ENCODE peak calls at places on chromosomes 16 and 17, in seven cellular contexts. H, P, X, J, D, Y and G are unnamed samples.

GRCh38 chr16:67161595-67162058 is 1.9 kb downstream of the FBXL8 start:
- DNase-seq in H (no peak), J (no peak), X (peak; percentile 78), D (no peak), P (peak; percentile 41), Y (no peak), G (peak; percentile 75)

GRCh38 chr16:69243479-69243878 is 56.5 kb downstream of the SNTB2 start:
- DNase-seq in H (no peak), J (no peak), X (no peak), Y (no peak), P (no peak), D (no peak), G (no peak)

GRCh38 chr17:2173005-2173404 is 118.1 kb downstream of the HIC1 start:
- DNase-seq in H (no peak), Y (no peak), P (no peak), X (no peak), J (peak; percentile 36), D (no peak), G (no peak)

GRCh38 chr17:52158450-52159042 is at the start of gene CA10:
- DNase-seq in Y (no peak), J (no peak), X (peak; percentile 75), H (no peak), D (no peak), P (no peak), G (no peak)

GRCh38 chr17:20235747-20236146 is 226.6 kb downstream of the SPECC1 start:
- DNase-seq in X (no peak), D (no peak), H (no peak), P (no peak), J (no peak), Y (no peak), G (no peak)

GRCh38 chr17:56136316-56136715 is 17.0 kb upstream of the ANKFN1 start:
- DNase-seq in H (no peak), J (no peak), X (no peak), D (no peak), P (no peak), Y (no peak), G (no peak)

GRCh38 chr16:47713225-47713595 is 252.1 kb downstream of the PHKB start:
- DNase-seq in D (no peak), H (no peak), X (no peak), P (peak; percentile 83), J (peak; percentile 60), Y (peak; percentile 71), G (no peak)

GRCh38 chr16:87174061-87174460 is 143.1 kb downstream of the C16orf95 start:
- DNase-seq in X (no peak), H (no peak), Y (no peak), J (no peak), P (no peak), D (no peak), G (no peak)

GRCh38 chr16:1993731-1994131 is 4.0 kb downstream of the SYNGR3 start:
- DNase-seq in Y (no peak), X (peak; percentile 86), P (peak; percentile 79), D (peak; percentile 46), H (no peak), J (no peak), G (no peak)

GRCh38 chr17:83133302-83134121 is 54.1 kb downstream of the METRNL start:
- DNase-seq in H (peak; percentile 1), Y (no peak), X (peak; percentile 46), P (peak; percentile 52), J (no peak), D (peak; percentile 28), G (peak; percentile 64)

DNA sequence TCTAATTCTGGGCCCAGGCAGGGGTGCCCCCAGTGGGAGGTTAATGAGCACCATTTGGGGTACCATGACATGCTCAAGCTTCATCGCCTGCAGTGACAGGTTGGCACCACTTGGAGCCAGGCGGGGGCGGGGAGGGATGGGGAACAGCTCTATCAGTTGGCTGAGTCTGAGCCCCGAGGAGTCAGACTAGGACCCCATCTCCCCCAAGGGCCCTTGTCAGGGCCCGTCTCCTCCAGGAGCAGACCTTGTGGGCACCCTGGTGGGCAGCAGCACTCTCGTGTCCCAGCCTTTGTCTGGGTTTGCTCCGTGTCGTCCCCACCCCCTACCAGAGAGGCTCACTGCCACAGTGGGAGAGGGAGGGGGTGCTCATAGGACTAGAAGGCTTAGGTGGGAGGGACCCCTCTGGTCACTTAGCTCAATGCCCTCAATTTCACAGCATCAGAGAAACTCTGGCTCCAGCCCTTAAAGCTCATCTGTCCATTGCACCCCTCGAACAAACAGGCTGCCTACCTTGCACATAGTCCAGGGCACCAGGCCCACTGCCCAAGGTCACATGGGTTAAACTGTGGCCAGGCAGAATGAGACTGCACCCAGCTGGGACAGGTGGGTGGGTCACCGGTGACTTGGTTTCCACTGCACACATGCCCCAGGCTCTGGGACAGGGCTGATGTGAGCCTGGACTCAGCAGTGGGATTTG is 4.1 kb downstream of the PPP1R9B start:
- DNase-seq in Y (no peak), H (no peak), D (no peak), P (no peak), J (no peak), X (no peak), G (no peak)
- TF ChIP-seq CTCF in Y (peak; percentile 35), H (no peak), D (no peak), P (peak; percentile 14), J (peak; percentile 16), X (no peak), G (no peak)

GRCh38 chr17:12789976-12790805 is 893 bp downstream of the ARHGAP44 start:
- DNase-seq in Y (no peak), H (peak; percentile 34), J (no peak), P (no peak), X (peak; percentile 76), D (no peak), G (no peak)
- H3K27ac ChIP-seq in Y (no peak overlapping the region), H (peak overlapping the region; percentile 85), J (no peak overlapping the region), P (no peak overlapping the region), X (no peak overlapping the region), D (peak overlapping the region; percentile 83), G (peak overlapping the region; percentile 66)

GRCh38 chr17:57463103-57463885 is 207.0 kb downstream of the MSI2 start:
- DNase-seq in Y (no peak), J (no peak), H (peak; percentile 18), P (peak; percentile 73), X (no peak), D (no peak), G (no peak)
- H3K4me3 ChIP-seq in Y (no peak overlapping the region), J (no peak overlapping the region), H (no peak overlapping the region), P (no peak overlapping the region), X (no peak overlapping the region), D (no peak overlapping the region), G (no peak overlapping the region)

GRCh38 chr16:75095204-75095621 is 21.4 kb downstream of the LDHD start:
- DNase-seq in P (no peak), X (no peak), J (no peak), Y (no peak), D (no peak), H (no peak), G (no peak)

GRCh38 chr16:75097941-75098897 is 18.4 kb downstream of the LDHD start:
- DNase-seq in Y (no peak), D (peak; percentile 62), X (peak; percentile 59), H (no peak), J (no peak), P (no peak), G (no peak)

GRCh38 chr16:75095637-75096036 is 20.9 kb downstream of the LDHD start:
- DNase-seq in X (no peak), J (no peak), D (no peak), P (no peak), H (no peak), Y (no peak), G (no peak)

GRCh38 chr16:75097191-75097761 is 19.3 kb downstream of the LDHD start:
- DNase-seq in J (no peak), H (no peak), D (no peak), X (peak; percentile 13), Y (no peak), P (no peak), G (no peak)

GRCh38 chr16:75096730-75097129 is 19.9 kb downstream of the LDHD start:
- DNase-seq in D (peak; percentile 62), Y (no peak), J (no peak), H (peak; percentile 44), P (peak; percentile 90), X (no peak), G (no peak)
- TF ChIP-seq CTCF in D (peak; percentile 41), Y (peak; percentile 87), J (peak; percentile 38), H (peak; percentile 20), P (peak; percentile 61), X (no peak), G (no peak)

DNA sequence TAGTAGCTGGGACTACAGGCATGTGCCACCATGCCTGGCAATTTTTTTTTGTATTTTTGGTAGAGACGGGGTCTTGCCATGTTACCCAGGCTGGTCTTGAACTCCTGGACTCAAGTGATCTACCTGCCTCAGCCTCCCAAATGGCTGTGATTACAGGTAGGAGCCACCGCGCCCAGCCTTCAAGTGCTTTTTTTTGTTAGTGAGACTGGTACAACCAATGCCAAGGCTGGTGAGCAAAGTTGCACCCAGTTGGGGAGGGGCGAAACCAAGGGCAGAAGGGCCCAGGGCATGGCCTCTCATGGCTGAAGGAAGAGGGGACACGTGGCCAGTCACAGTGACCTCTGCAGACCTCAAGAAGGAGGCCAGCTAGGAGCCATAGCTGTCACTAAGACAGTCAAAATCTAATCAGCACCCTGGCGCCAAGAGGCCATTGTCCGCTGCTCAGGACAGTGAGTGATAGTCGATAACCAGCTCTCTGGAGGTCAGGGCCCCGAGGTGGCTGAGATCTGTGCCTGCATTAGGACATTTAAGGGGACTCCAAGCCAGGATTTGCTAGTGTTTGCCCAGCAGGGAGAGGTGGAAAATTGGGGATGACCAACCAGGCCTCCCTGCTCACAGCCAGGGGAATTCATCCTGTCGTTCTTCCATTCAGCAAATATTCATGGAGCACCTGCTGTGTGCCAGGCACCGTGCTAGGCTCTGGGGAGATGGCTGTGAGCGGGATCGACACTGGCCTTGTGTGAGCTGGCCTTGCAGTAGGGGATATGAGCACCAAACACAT is 10.2 kb downstream of the IL4R start:
- DNase-seq in J (no peak), X (peak; percentile 66), Y (no peak), H (no peak), D (no peak), P (no peak), G (no peak)
- H3K27ac ChIP-seq in J (no peak overlapping the region), X (no peak overlapping the region), Y (peak overlapping the region; percentile 79), H (peak overlapping the region; percentile 99), D (peak overlapping the region; percentile 91), P (peak overlapping the region; percentile 95), G (peak overlapping the region; percentile 87)